ENCODE peak calls at places on chromosomes 16 and 17, in nine cellular contexts. F, D, J, B, U, W, N, A and S are unnamed samples.

GRCh38 chr16:85555549-85556455 is 57.3 kb upstream of the GSE1 start:
- DNase-seq in N (peak), W (no peak), D (peak), J (no peak), F (peak), A (peak), B (no peak), U (no peak), S (no peak)

GRCh38 chr17:41539979-41540701 is 12.0 kb upstream of the KRT19 start:
- DNase-seq in D (no peak), A (no peak), U (no peak), N (no peak), F (peak), J (no peak), B (no peak), W (no peak), S (no peak)

GRCh38 chr17:82871056-82871775 is 31.4 kb upstream of the ZNF750 start:
- DNase-seq in W (no peak), F (no peak), J (peak), N (peak), A (no peak), D (no peak), U (no peak), B (no peak), S (no peak)

GRCh38 chr17:29076087-29076486 is 33.1 kb downstream of the PIPOX start:
- DNase-seq in F (no peak), B (no peak), A (no peak), D (no peak), J (no peak), U (no peak), N (no peak), W (no peak), S (no peak)

GRCh38 chr16:5895137-5895536 is 797.5 kb upstream of the EEF2KMT start:
- DNase-seq in J (no peak), U (no peak), N (no peak), D (no peak), B (no peak), F (no peak), A (no peak), W (no peak), S (no peak)

GRCh38 chr17:59004338-59005111 is 102.2 kb downstream of the TRIM37 start:
- DNase-seq in F (peak), U (peak), J (peak), A (peak), D (peak), N (peak), W (peak), B (peak), S (no peak)

GRCh38 chr17:42667088-42667951 is 8.2 kb downstream of the TUBG2 start:
- DNase-seq in A (no peak), U (no peak), D (no peak), F (peak), B (no peak), N (no peak), W (peak), J (no peak), S (no peak)

GRCh38 chr16:23025692-23026305 is 123.5 kb downstream of the USP31 start:
- DNase-seq in F (no peak), D (no peak), N (no peak), A (no peak), U (no peak), W (no peak), J (no peak), B (no peak), S (no peak)

GRCh38 chr17:82095777-82096708 is 2.0 kb downstream of the FASN start:
- DNase-seq in U (no peak), J (no peak), D (peak), B (no peak), W (peak), F (peak), N (no peak), A (no peak), S (no peak)

GRCh38 chr16:19137201-19137601 is 23.4 kb downstream of the ITPRIPL2 start:
- DNase-seq in J (no peak), F (no peak), U (no peak), N (no peak), D (no peak), A (no peak), W (no peak), B (no peak), S (no peak)

GRCh38 chr17:3861761-3862681 is 16.0 kb upstream of the NCBP3 start:
- DNase-seq in D (no peak), U (no peak), B (no peak), J (no peak), N (no peak), F (peak), W (no peak), A (no peak), S (no peak)

GRCh38 chr16:81435567-81435966 is 9.0 kb upstream of the CMIP start:
- DNase-seq in F (no peak), W (no peak), U (no peak), N (no peak), B (no peak), D (no peak), J (no peak), A (no peak), S (no peak)

GRCh38 chr16:26457896-26458295 is 608.8 kb upstream of the C16orf82 start:
- DNase-seq in U (no peak), F (no peak), N (no peak), A (no peak), J (no peak), W (no peak), D (no peak), B (no peak), S (no peak)

GRCh38 chr17:78355701-78356100 is 4.2 kb downstream of the SOCS3 start:
- DNase-seq in U (no peak), B (no peak), D (no peak), F (no peak), J (no peak), W (no peak), N (no peak), A (no peak), S (no peak)

GRCh38 chr17:81192386-81193050 is 26.5 kb upstream of the AATK start:
- DNase-seq in F (no peak), W (peak), N (no peak), B (no peak), A (no peak), D (no peak), J (no peak), U (no peak), S (no peak)

GRCh38 chr16:82657239-82657638 is 30.5 kb downstream of the CDH13 start:
- DNase-seq in D (no peak), U (no peak), B (no peak), N (no peak), A (no peak), W (no peak), J (no peak), F (no peak), S (no peak)

GRCh38 chr16:28130099-28131088 is 66.9 kb upstream of the GSG1L start:
- DNase-seq in N (no peak), D (no peak), F (no peak), B (no peak), A (no peak), U (no peak), J (no peak), W (no peak), S (no peak)

GRCh38 chr16:87409153-87409552 is 17.0 kb downstream of the MAP1LC3B start:
- DNase-seq in D (no peak), W (no peak), B (no peak), U (no peak), A (no peak), J (no peak), F (no peak), N (no peak), S (peak)

GRCh38 chr16:49986351-49987124 is 38.5 kb upstream of the CNEP1R1 start:
- DNase-seq in F (peak), D (no peak), N (no peak), J (peak), A (no peak), U (no peak), B (no peak), W (no peak), S (no peak)